ENCODE peak calls at places on chromosomes 3 and 15, in seven cellular contexts. K is EH; O is naive thymus-derived CD8-positive, alpha-beta T cell; Q is AG09309; E is kidney epithelial cell; G is C1 segment of cervical spinal cord; M is H7. P is an unnamed sample.

GRCh38 chr3:16482770-16483531 is 30.5 kb downstream of the RFTN1 start:
- DNase-seq in E (no peak), K (peak; percentile 21), O (peak; percentile 47), Q (no peak), G (no peak), M (peak; percentile 73), P (no peak)

GRCh38 chr15:78012643-78013077 is 64.9 kb downstream of the TBC1D2B start:
- DNase-seq in G (no peak), O (no peak), Q (no peak), E (no peak), M (no peak), K (no peak), P (no peak)

GRCh38 chr3:114364806-114365205 is 71.0 kb downstream of the TIGIT start:
- DNase-seq in O (no peak), G (no peak), K (no peak), Q (no peak), E (no peak), M (no peak), P (no peak)

GRCh38 chr15:68646156-68646555 is 67.4 kb downstream of the CORO2B start:
- DNase-seq in Q (no peak), E (no peak), G (peak; percentile 79), K (no peak), M (peak; percentile 15), O (no peak), P (no peak)

GRCh38 chr15:76333720-76334437 is 2.7 kb upstream of the ISL2 start:
- DNase-seq in M (peak; percentile 83), K (peak; percentile 20), G (no peak), Q (no peak), E (no peak), O (no peak), P (no peak)

GRCh38 chr15:97706059-97706458 is 254.4 kb upstream of the ARRDC4 start:
- DNase-seq in M (no peak), K (no peak), Q (no peak), E (no peak), O (no peak), G (no peak), P (no peak)

GRCh38 chr3:193716155-193716554 is 123.1 kb downstream of the OPA1 start:
- DNase-seq in O (no peak), K (no peak), M (no peak), Q (no peak), G (no peak), E (no peak), P (no peak)

GRCh38 chr15:100393008-100393407 is 51.2 kb upstream of the ADAMTS17 start:
- DNase-seq in M (no peak), Q (no peak), O (no peak), G (no peak), K (no peak), E (no peak), P (no peak)

GRCh38 chr15:90301901-90302300 is 36.4 kb downstream of the NGRN start:
- DNase-seq in G (no peak), M (no peak), Q (no peak), E (no peak), K (no peak), O (no peak), P (no peak)

GRCh38 chr15:63186065-63186464 is 3.3 kb upstream of the RAB8B start:
- DNase-seq in M (no peak), G (no peak), K (peak; percentile 93), Q (no peak), E (no peak), O (no peak), P (peak; percentile 78)

GRCh38 chr15:67915374-67916050 is 75.7 kb upstream of the RNU6-1 start:
- DNase-seq in M (no peak), O (no peak), E (no peak), Q (no peak), K (peak; percentile 41), G (peak; percentile 89), P (no peak)

GRCh38 chr3:64686446-64686908 is 1.3 kb downstream of the ADAMTS9 start:
- DNase-seq in E (no peak), O (no peak), Q (no peak), K (peak; percentile 37), M (peak; percentile 54), G (no peak), P (peak; percentile 88)

GRCh38 chr15:87144775-87145174 is 1065.1 kb downstream of the AGBL1 start:
- DNase-seq in G (no peak), M (no peak), E (no peak), O (no peak), K (peak; percentile 70), Q (peak; percentile 3), P (no peak)

GRCh38 chr15:78131295-78132021 is at the start of gene CIB2:
- DNase-seq in G (peak; percentile 11), K (peak; percentile 72), M (peak; percentile 98), O (peak; percentile 83), E (no peak), Q (no peak), P (peak; percentile 82)

GRCh38 chr3:8301977-8302589 is 199.5 kb upstream of the LMCD1 start:
- DNase-seq in M (no peak), G (no peak), K (peak; percentile 63), O (peak; percentile 49), Q (peak; percentile 44), E (peak; percentile 29), P (peak; percentile 73)

GRCh38 chr3:143119009-143119914 is at the start of gene CHST2:
- DNase-seq in G (no peak), E (no peak), M (peak; percentile 99), K (peak; percentile 79), Q (peak; percentile 23), O (peak; percentile 79), P (peak; percentile 93)

GRCh38 chr15:41936649-41937567 is 35.4 kb downstream of the EHD4 start:
- DNase-seq in O (peak; percentile 82), K (no peak), E (no peak), G (no peak), M (no peak), Q (no peak), P (peak; percentile 81)

GRCh38 chr15:77225088-77225487 is 154.2 kb upstream of the TSPAN3 start:
- DNase-seq in M (no peak), E (no peak), Q (no peak), K (peak; percentile 19), G (no peak), O (no peak), P (no peak)

GRCh38 chr3:188683032-188683491 is 488.7 kb upstream of the TPRG1 start:
- DNase-seq in G (no peak), M (no peak), O (no peak), Q (peak; percentile 91), E (peak; percentile 86), K (peak; percentile 95), P (peak; percentile 96)

GRCh38 chr3:139559541-139559940 is 20.0 kb upstream of the RBP1 start:
- DNase-seq in O (no peak), E (peak; percentile 83), M (no peak), K (no peak), Q (no peak), G (no peak), P (peak; percentile 65)

GRCh38 chr15:91944334-91944733 is 90.8 kb downstream of the SLCO3A1 start:
- DNase-seq in O (no peak), K (no peak), M (no peak), G (no peak), Q (no peak), E (no peak), P (no peak)

GRCh38 chr15:25090073-25090733 is 135.4 kb downstream of the SNRPN start:
- DNase-seq in O (no peak), K (no peak), M (no peak), E (no peak), G (no peak), Q (no peak), P (no peak)

GRCh38 chr15:48385031-48385430 is 53.8 kb downstream of the DUT start:
- DNase-seq in K (peak; percentile 76), Q (no peak), E (no peak), G (no peak), O (no peak), M (no peak), P (peak; percentile 76)

GRCh38 chr3:4750306-4751056 is 228.8 kb upstream of the BHLHE40 start:
- DNase-seq in K (peak; percentile 60), O (peak; percentile 41), E (no peak), Q (peak; percentile 75), M (peak; percentile 35), G (peak; percentile 85), P (peak; percentile 62)

GRCh38 chr15:94075349-94075748 is 156.0 kb upstream of the MCTP2 start:
- DNase-seq in O (no peak), E (no peak), G (no peak), M (no peak), Q (no peak), K (no peak), P (peak; percentile 58)

GRCh38 chr15:62637498-62637897 is 405.0 kb upstream of the TPM1 start:
- DNase-seq in Q (no peak), O (no peak), G (no peak), M (no peak), E (no peak), K (no peak), P (no peak)

GRCh38 chr15:58407366-58407765 is 24.4 kb upstream of the LIPC start:
- DNase-seq in M (no peak), Q (no peak), E (no peak), G (peak; percentile 16), O (no peak), K (no peak), P (no peak)

GRCh38 chr3:190840146-190840545 is 22.3 kb downstream of the GMNC start:
- DNase-seq in G (no peak), M (no peak), K (no peak), Q (no peak), O (no peak), E (no peak), P (peak; percentile 16)

GRCh38 chr3:189340680-189341460 is 169.1 kb downstream of the TPRG1 start:
- DNase-seq in K (peak; percentile 7), O (no peak), E (no peak), Q (no peak), G (no peak), M (peak; percentile 5), P (no peak)

GRCh38 chr15:41492597-41493204 is 973 bp upstream of the ITPKA start:
- DNase-seq in G (no peak), M (peak; percentile 50), O (no peak), E (no peak), Q (no peak), K (no peak), P (no peak)

GRCh38 chr3:79204351-79204750 is 563.4 kb downstream of the ROBO1 start:
- DNase-seq in G (no peak), K (no peak), M (no peak), E (no peak), O (no peak), Q (no peak), P (no peak)

GRCh38 chr15:62112051-62112450 is 45.3 kb downstream of the C2CD4A start:
- DNase-seq in Q (no peak), O (no peak), G (no peak), M (no peak), K (no peak), E (no peak), P (no peak)

GRCh38 chr15:93081399-93081798 is 7.6 kb downstream of the RGMA start:
- DNase-seq in M (no peak), G (no peak), Q (no peak), E (no peak), K (no peak), O (no peak), P (no peak)

GRCh38 chr3:71360170-71360569 is 223.4 kb downstream of the FOXP1 start:
- DNase-seq in G (no peak), E (peak; percentile 37), O (no peak), K (no peak), M (no peak), Q (no peak), P (no peak)

GRCh38 chr3:70072180-70072579 is 72.6 kb downstream of the SAMMSON start:
- DNase-seq in M (no peak), O (no peak), K (no peak), Q (no peak), G (no peak), E (no peak), P (no peak)

GRCh38 chr15:77831989-77832388 is 199.3 kb upstream of the LINGO1 start:
- DNase-seq in E (no peak), K (no peak), M (no peak), O (no peak), Q (no peak), G (no peak), P (no peak)

GRCh38 chr3:171736556-171736955 is 73.7 kb downstream of the PLD1 start:
- DNase-seq in M (no peak), G (no peak), O (no peak), Q (no peak), E (no peak), K (no peak), P (no peak)

GRCh38 chr3:152087153-152087552 is 181.6 kb upstream of the MBNL1 start:
- DNase-seq in Q (no peak), E (no peak), M (no peak), O (no peak), G (no peak), K (no peak), P (no peak)